ENCODE peak calls at places on chromosomes 5 and 9, in four cellular contexts. One of them, this sample, is unnamed.

GRCh38 chr5:143008809-143009521 is 238.8 kb downstream of the ARHGAP26 start:
- DNase-seq in GM12865: peak
- DNase-seq in AG04449: peak
- DNase-seq in fibroblast of the aortic adventitia: peak
- DNase-seq in this sample: peak

GRCh38 chr5:141039517-141039916 is 11.7 kb upstream of the PCDHB1 start:
- DNase-seq in fibroblast of the aortic adventitia: no peak
- DNase-seq in AG04449: no peak
- DNase-seq in GM12865: no peak
- DNase-seq in this sample: no peak

GRCh38 chr5:97694091-97694490 is 511.0 kb upstream of the RIOK2 start:
- DNase-seq in AG04449: no peak
- DNase-seq in fibroblast of the aortic adventitia: no peak
- DNase-seq in GM12865: no peak
- DNase-seq in this sample: peak

GRCh38 chr5:16037121-16037520 is 142.5 kb downstream of the MARCHF11 start:
- DNase-seq in GM12865: no peak
- DNase-seq in AG04449: no peak
- DNase-seq in fibroblast of the aortic adventitia: no peak
- DNase-seq in this sample: no peak

GRCh38 chr9:97220894-97221477 is 86.5 kb upstream of the CCDC180 start:
- DNase-seq in fibroblast of the aortic adventitia: no peak
- DNase-seq in GM12865: no peak
- DNase-seq in AG04449: no peak
- DNase-seq in this sample: no peak

GRCh38 chr5:76209297-76209696 is 126.1 kb downstream of the SV2C start:
- DNase-seq in GM12865: peak
- DNase-seq in AG04449: no peak
- DNase-seq in fibroblast of the aortic adventitia: no peak
- DNase-seq in this sample: no peak

GRCh38 chr5:174799146-174799545 is 74.8 kb downstream of the MSX2 start:
- DNase-seq in fibroblast of the aortic adventitia: peak
- DNase-seq in AG04449: no peak
- DNase-seq in GM12865: no peak
- DNase-seq in this sample: peak

GRCh38 chr5:128637031-128637430 is 99.0 kb upstream of the FBN2 start:
- DNase-seq in GM12865: no peak
- DNase-seq in AG04449: peak
- DNase-seq in fibroblast of the aortic adventitia: peak
- DNase-seq in this sample: peak

GRCh38 chr9:95477441-95477840 is 39.3 kb downstream of the PTCH1 start:
- DNase-seq in GM12865: no peak
- DNase-seq in fibroblast of the aortic adventitia: no peak
- DNase-seq in AG04449: no peak
- DNase-seq in this sample: no peak

GRCh38 chr9:6230037-6230778 is 14.6 kb downstream of the IL33 start:
- DNase-seq in GM12865: no peak
- DNase-seq in AG04449: no peak
- DNase-seq in fibroblast of the aortic adventitia: peak
- DNase-seq in this sample: no peak

GRCh38 chr9:124493218-124493617 is 14.0 kb downstream of the NR5A1 start:
- DNase-seq in AG04449: no peak
- DNase-seq in fibroblast of the aortic adventitia: no peak
- DNase-seq in GM12865: no peak
- DNase-seq in this sample: no peak

GRCh38 chr5:86337667-86338460 is 279.9 kb upstream of the COX7C start:
- DNase-seq in fibroblast of the aortic adventitia: no peak
- DNase-seq in AG04449: no peak
- DNase-seq in GM12865: peak
- DNase-seq in this sample: no peak

GRCh38 chr5:137073192-137073591 is 425.9 kb downstream of the SPOCK1 start:
- DNase-seq in AG04449: no peak
- DNase-seq in GM12865: no peak
- DNase-seq in fibroblast of the aortic adventitia: peak
- DNase-seq in this sample: no peak

GRCh38 chr9:84283895-84284294 is 56.7 kb downstream of the SLC28A3 start:
- DNase-seq in fibroblast of the aortic adventitia: no peak
- DNase-seq in AG04449: no peak
- DNase-seq in GM12865: no peak
- DNase-seq in this sample: no peak

GRCh38 chr5:39476466-39477215 is 51.9 kb upstream of the DAB2 start:
- DNase-seq in GM12865: no peak
- DNase-seq in fibroblast of the aortic adventitia: peak
- DNase-seq in AG04449: no peak
- DNase-seq in this sample: peak

GRCh38 chr9:129262261-129262660 is 84.2 kb upstream of the IER5L start:
- DNase-seq in AG04449: no peak
- DNase-seq in GM12865: no peak
- DNase-seq in fibroblast of the aortic adventitia: no peak
- DNase-seq in this sample: no peak

GRCh38 chr5:28390341-28390740 is 1352.0 kb upstream of the CDH9 start:
- DNase-seq in fibroblast of the aortic adventitia: no peak
- DNase-seq in AG04449: no peak
- DNase-seq in GM12865: no peak
- DNase-seq in this sample: no peak

GRCh38 chr5:50751064-50751657 is 84.7 kb downstream of the PARP8 start:
- DNase-seq in AG04449: no peak
- DNase-seq in fibroblast of the aortic adventitia: peak
- DNase-seq in GM12865: peak
- DNase-seq in this sample: no peak

GRCh38 chr5:71564884-71565283 is 22.3 kb upstream of the MCCC2 start:
- DNase-seq in fibroblast of the aortic adventitia: no peak
- DNase-seq in GM12865: no peak
- DNase-seq in AG04449: no peak
- DNase-seq in this sample: no peak

GRCh38 chr9:134884492-134884891 is 3.9 kb downstream of the FCN2 start:
- DNase-seq in AG04449: no peak
- DNase-seq in GM12865: no peak
- DNase-seq in fibroblast of the aortic adventitia: no peak
- DNase-seq in this sample: no peak

GRCh38 chr5:139481580-139482049 is 943 bp downstream of the STING1 start:
- DNase-seq in AG04449: no peak
- DNase-seq in GM12865: peak
- DNase-seq in fibroblast of the aortic adventitia: peak
- DNase-seq in this sample: no peak

GRCh38 chr5:143135832-143136551 is 267.5 kb downstream of the NR3C1 start:
- DNase-seq in AG04449: no peak
- DNase-seq in GM12865: no peak
- DNase-seq in fibroblast of the aortic adventitia: no peak
- DNase-seq in this sample: no peak

GRCh38 chr5:76790632-76791290 is 28.1 kb upstream of the F2RL1 start:
- DNase-seq in fibroblast of the aortic adventitia: peak
- DNase-seq in AG04449: peak
- DNase-seq in GM12865: peak
- DNase-seq in this sample: peak

GRCh38 chr5:173530547-173530946 is 85.9 kb downstream of the BOD1 start:
- DNase-seq in fibroblast of the aortic adventitia: no peak
- DNase-seq in AG04449: no peak
- DNase-seq in GM12865: peak
- DNase-seq in this sample: no peak

GRCh38 chr9:17859228-17859627 is 280.4 kb downstream of the SH3GL2 start:
- DNase-seq in GM12865: no peak
- DNase-seq in AG04449: no peak
- DNase-seq in fibroblast of the aortic adventitia: no peak
- DNase-seq in this sample: no peak

GRCh38 chr9:68919666-68920065 is 94.2 kb downstream of the PRKACG start:
- DNase-seq in fibroblast of the aortic adventitia: no peak
- DNase-seq in AG04449: no peak
- DNase-seq in GM12865: peak
- DNase-seq in this sample: no peak

GRCh38 chr5:73367650-73368049 is 80.9 kb downstream of the FOXD1 start:
- DNase-seq in fibroblast of the aortic adventitia: no peak
- DNase-seq in AG04449: no peak
- DNase-seq in GM12865: no peak
- DNase-seq in this sample: no peak

GRCh38 chr5:154271466-154271865 is 80.9 kb downstream of the GALNT10 start:
- DNase-seq in fibroblast of the aortic adventitia: no peak
- DNase-seq in GM12865: no peak
- DNase-seq in AG04449: no peak
- DNase-seq in this sample: no peak

GRCh38 chr5:152113401-152113800 is 188.8 kb upstream of the GLRA1 start:
- DNase-seq in fibroblast of the aortic adventitia: no peak
- DNase-seq in GM12865: peak
- DNase-seq in AG04449: no peak
- DNase-seq in this sample: no peak

GRCh38 chr9:111399772-111400563 is 69.9 kb upstream of the OR2K2 start:
- DNase-seq in GM12865: peak
- DNase-seq in fibroblast of the aortic adventitia: peak
- DNase-seq in AG04449: no peak
- DNase-seq in this sample: no peak

This sample was measured in BJ.